ENCODE peak calls at places on chromosomes 1 and 21, in eight cellular contexts. One of them, this sample, is unnamed.

GRCh38 chr1:235430991-235431390 is 63.8 kb downstream of the TBCE start:
- DNase-seq in activated B cell treated with CpG ODN at 0.5 μM for 24 hours: no peak
- DNase-seq in left lung: no peak
- DNase-seq in AG04449: peak
- DNase-seq in lung: no peak
- DNase-seq in GM13976: no peak
- DNase-seq in left ventricle myocardium inferior: no peak
- DNase-seq in RWPE2: no peak
- DNase-seq in this sample: no peak

GRCh38 chr1:8055973-8056372 is 29.9 kb upstream of the ERRFI1 start:
- DNase-seq in activated B cell treated with CpG ODN at 0.5 μM for 24 hours: no peak
- DNase-seq in left lung: no peak
- DNase-seq in AG04449: no peak
- DNase-seq in lung: no peak
- DNase-seq in GM13976: no peak
- DNase-seq in left ventricle myocardium inferior: no peak
- DNase-seq in RWPE2: no peak
- DNase-seq in this sample: no peak

GRCh38 chr21:42317826-42318746 is 2.9 kb upstream of the TFF3 start:
- DNase-seq in activated B cell treated with CpG ODN at 0.5 μM for 24 hours: no peak
- DNase-seq in left lung: no peak
- DNase-seq in AG04449: no peak
- DNase-seq in lung: no peak
- DNase-seq in GM13976: no peak
- DNase-seq in left ventricle myocardium inferior: no peak
- DNase-seq in RWPE2: no peak
- DNase-seq in this sample: no peak

GRCh38 chr1:94787676-94788075 is 32.5 kb upstream of the SLC44A3 start:
- DNase-seq in activated B cell treated with CpG ODN at 0.5 μM for 24 hours: no peak
- DNase-seq in left lung: no peak
- DNase-seq in AG04449: no peak
- DNase-seq in lung: no peak
- DNase-seq in GM13976: no peak
- DNase-seq in left ventricle myocardium inferior: no peak
- DNase-seq in RWPE2: no peak
- DNase-seq in this sample: no peak

GRCh38 chr1:206739411-206740076 is 31.0 kb upstream of the IL19 start:
- DNase-seq in activated B cell treated with CpG ODN at 0.5 μM for 24 hours: no peak
- DNase-seq in left lung: no peak
- DNase-seq in AG04449: no peak
- DNase-seq in lung: no peak
- DNase-seq in GM13976: peak
- DNase-seq in left ventricle myocardium inferior: no peak
- DNase-seq in RWPE2: no peak
- DNase-seq in this sample: no peak

GRCh38 chr1:83095570-83095969 is 903.4 kb downstream of the TTLL7 start:
- DNase-seq in activated B cell treated with CpG ODN at 0.5 μM for 24 hours: no peak
- DNase-seq in left lung: no peak
- DNase-seq in AG04449: no peak
- DNase-seq in lung: no peak
- DNase-seq in GM13976: no peak
- DNase-seq in left ventricle myocardium inferior: no peak
- DNase-seq in RWPE2: no peak
- DNase-seq in this sample: no peak

GRCh38 chr1:50861742-50862141 is 98.3 kb downstream of the FAF1 start:
- DNase-seq in activated B cell treated with CpG ODN at 0.5 μM for 24 hours: no peak
- DNase-seq in left lung: no peak
- DNase-seq in AG04449: no peak
- DNase-seq in lung: no peak
- DNase-seq in GM13976: no peak
- DNase-seq in left ventricle myocardium inferior: no peak
- DNase-seq in RWPE2: no peak
- DNase-seq in this sample: no peak

GRCh38 chr1:78370356-78370755 is 120.4 kb upstream of the PTGFR start:
- DNase-seq in activated B cell treated with CpG ODN at 0.5 μM for 24 hours: no peak
- DNase-seq in left lung: no peak
- DNase-seq in AG04449: no peak
- DNase-seq in lung: no peak
- DNase-seq in GM13976: no peak
- DNase-seq in left ventricle myocardium inferior: no peak
- DNase-seq in RWPE2: no peak
- DNase-seq in this sample: no peak

GRCh38 chr1:109618614-109619404 is 607 bp downstream of the GNAT2 start:
- DNase-seq in activated B cell treated with CpG ODN at 0.5 μM for 24 hours: no peak
- DNase-seq in left lung: no peak
- DNase-seq in AG04449: no peak
- DNase-seq in lung: no peak
- DNase-seq in GM13976: no peak
- DNase-seq in left ventricle myocardium inferior: no peak
- DNase-seq in RWPE2: no peak
- DNase-seq in this sample: no peak

GRCh38 chr21:24693779-24694178 is 913.5 kb downstream of the MRPL39 start:
- DNase-seq in activated B cell treated with CpG ODN at 0.5 μM for 24 hours: no peak
- DNase-seq in left lung: no peak
- DNase-seq in AG04449: no peak
- DNase-seq in lung: no peak
- DNase-seq in GM13976: no peak
- DNase-seq in left ventricle myocardium inferior: no peak
- DNase-seq in RWPE2: no peak
- DNase-seq in this sample: no peak
- TF ChIP-seq CTCF in activated B cell treated with CpG ODN at 0.5 μM for 24 hours: no peak
- TF ChIP-seq CTCF in left lung: no peak
- TF ChIP-seq CTCF in AG04449: no peak
- TF ChIP-seq CTCF in lung: no peak
- TF ChIP-seq CTCF in GM13976: no peak
- TF ChIP-seq CTCF in left ventricle myocardium inferior: no peak
- TF ChIP-seq CTCF in RWPE2: no peak
- TF ChIP-seq CTCF in this sample: no peak

GRCh38 chr1:54375331-54376084 is 30.7 kb downstream of the SSBP3 start:
- DNase-seq in activated B cell treated with CpG ODN at 0.5 μM for 24 hours: no peak
- DNase-seq in left lung: no peak
- DNase-seq in AG04449: no peak
- DNase-seq in lung: no peak
- DNase-seq in GM13976: no peak
- DNase-seq in left ventricle myocardium inferior: no peak
- DNase-seq in RWPE2: no peak
- DNase-seq in this sample: no peak
- TF ChIP-seq CTCF in activated B cell treated with CpG ODN at 0.5 μM for 24 hours: no peak
- TF ChIP-seq CTCF in left lung: no peak
- TF ChIP-seq CTCF in AG04449: no peak
- TF ChIP-seq CTCF in lung: no peak
- TF ChIP-seq CTCF in GM13976: no peak
- TF ChIP-seq CTCF in left ventricle myocardium inferior: peak
- TF ChIP-seq CTCF in RWPE2: no peak
- TF ChIP-seq CTCF in this sample: no peak

GRCh38 chr1:225412301-225412700 is 15.5 kb downstream of the LBR start:
- DNase-seq in activated B cell treated with CpG ODN at 0.5 μM for 24 hours: no peak
- DNase-seq in left lung: no peak
- DNase-seq in AG04449: no peak
- DNase-seq in lung: no peak
- DNase-seq in GM13976: no peak
- DNase-seq in left ventricle myocardium inferior: no peak
- DNase-seq in RWPE2: no peak
- DNase-seq in this sample: no peak

GRCh38 chr1:225412803-225413338 is 15.0 kb downstream of the LBR start:
- DNase-seq in activated B cell treated with CpG ODN at 0.5 μM for 24 hours: no peak
- DNase-seq in left lung: no peak
- DNase-seq in AG04449: no peak
- DNase-seq in lung: no peak
- DNase-seq in GM13976: no peak
- DNase-seq in left ventricle myocardium inferior: no peak
- DNase-seq in RWPE2: no peak
- DNase-seq in this sample: no peak

GRCh38 chr1:225415967-225416745 is 11.7 kb downstream of the LBR start:
- DNase-seq in activated B cell treated with CpG ODN at 0.5 μM for 24 hours: no peak
- DNase-seq in left lung: no peak
- DNase-seq in AG04449: no peak
- DNase-seq in lung: no peak
- DNase-seq in GM13976: no peak
- DNase-seq in left ventricle myocardium inferior: no peak
- DNase-seq in RWPE2: no peak
- DNase-seq in this sample: peak

GRCh38 chr1:225415307-225415706 is 12.5 kb downstream of the LBR start:
- DNase-seq in activated B cell treated with CpG ODN at 0.5 μM for 24 hours: no peak
- DNase-seq in left lung: no peak
- DNase-seq in AG04449: no peak
- DNase-seq in lung: no peak
- DNase-seq in GM13976: no peak
- DNase-seq in left ventricle myocardium inferior: no peak
- DNase-seq in RWPE2: no peak
- DNase-seq in this sample: no peak

DNA sequence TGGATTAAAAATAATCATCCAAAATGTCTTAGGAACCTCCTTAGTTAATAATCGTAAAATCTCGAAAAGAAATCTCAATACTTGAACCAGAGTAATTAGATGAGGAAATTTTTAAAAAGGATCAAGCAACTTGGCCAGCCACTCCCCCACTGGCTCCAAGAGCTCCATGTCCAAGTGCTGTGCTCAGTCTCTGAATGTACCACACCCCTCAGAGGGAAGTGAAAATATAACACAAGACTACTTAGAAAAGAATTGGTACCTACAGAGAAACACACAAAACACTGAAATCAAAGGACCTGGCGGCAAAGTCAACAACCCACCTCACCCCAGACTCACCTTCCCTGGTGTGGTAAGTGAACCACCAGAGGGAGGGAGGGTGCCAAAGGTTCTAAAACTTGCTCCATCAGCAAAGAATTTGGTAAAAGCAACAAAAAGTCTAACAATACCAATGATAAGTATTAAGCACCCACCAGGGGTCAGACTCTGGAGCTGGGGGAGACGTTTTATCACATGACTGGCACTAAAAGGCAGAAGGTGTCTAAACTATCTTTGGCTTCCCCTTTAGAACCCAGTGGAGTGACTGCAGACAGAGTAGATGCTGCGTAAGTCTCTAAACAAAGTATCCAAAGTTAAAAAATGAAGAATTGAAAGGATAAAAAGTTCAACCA is 14.0 kb downstream of the LBR start:
- DNase-seq in activated B cell treated with CpG ODN at 0.5 μM for 24 hours: no peak
- DNase-seq in left lung: no peak
- DNase-seq in AG04449: no peak
- DNase-seq in lung: no peak
- DNase-seq in GM13976: no peak
- DNase-seq in left ventricle myocardium inferior: no peak
- DNase-seq in RWPE2: no peak
- DNase-seq in this sample: no peak
- TF ChIP-seq CTCF in activated B cell treated with CpG ODN at 0.5 μM for 24 hours: no peak
- TF ChIP-seq CTCF in left lung: no peak
- TF ChIP-seq CTCF in AG04449: no peak
- TF ChIP-seq CTCF in lung: no peak
- TF ChIP-seq CTCF in GM13976: no peak
- TF ChIP-seq CTCF in left ventricle myocardium inferior: no peak
- TF ChIP-seq CTCF in RWPE2: no peak
- TF ChIP-seq CTCF in this sample: no peak

GRCh38 chr1:22567994-22568393 is 4.7 kb downstream of the EPHA8 start:
- DNase-seq in activated B cell treated with CpG ODN at 0.5 μM for 24 hours: no peak
- DNase-seq in left lung: no peak
- DNase-seq in AG04449: no peak
- DNase-seq in lung: no peak
- DNase-seq in GM13976: no peak
- DNase-seq in left ventricle myocardium inferior: no peak
- DNase-seq in RWPE2: no peak
- DNase-seq in this sample: no peak
- TF ChIP-seq CTCF in activated B cell treated with CpG ODN at 0.5 μM for 24 hours: no peak
- TF ChIP-seq CTCF in left lung: no peak
- TF ChIP-seq CTCF in AG04449: no peak
- TF ChIP-seq CTCF in lung: no peak
- TF ChIP-seq CTCF in GM13976: no peak
- TF ChIP-seq CTCF in left ventricle myocardium inferior: no peak
- TF ChIP-seq CTCF in RWPE2: no peak
- TF ChIP-seq CTCF in this sample: no peak

DNA sequence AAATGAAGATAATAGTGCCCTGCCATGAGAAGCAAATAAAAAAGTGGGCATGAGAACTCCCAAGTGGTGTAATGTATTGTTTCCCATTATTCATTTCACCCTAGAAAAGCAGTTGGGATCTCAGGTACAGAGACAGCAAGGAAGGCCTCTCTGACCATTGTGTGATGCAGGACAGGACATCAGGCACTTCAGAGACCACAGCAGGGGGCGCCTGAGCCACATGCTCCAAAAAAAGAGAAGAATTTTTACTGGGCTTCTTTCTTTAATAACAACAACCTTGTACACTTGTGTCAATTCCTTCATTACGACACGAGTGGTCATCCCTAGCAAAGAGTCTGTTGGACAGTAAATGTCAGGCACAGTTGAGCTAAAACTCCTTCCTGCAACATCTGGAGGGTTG is 533.3 kb downstream of the OMA1 start:
- DNase-seq in activated B cell treated with CpG ODN at 0.5 μM for 24 hours: no peak
- DNase-seq in left lung: no peak
- DNase-seq in AG04449: no peak
- DNase-seq in lung: no peak
- DNase-seq in GM13976: no peak
- DNase-seq in left ventricle myocardium inferior: no peak
- DNase-seq in RWPE2: no peak
- DNase-seq in this sample: no peak
- TF ChIP-seq CTCF in activated B cell treated with CpG ODN at 0.5 μM for 24 hours: no peak
- TF ChIP-seq CTCF in left lung: no peak
- TF ChIP-seq CTCF in AG04449: no peak
- TF ChIP-seq CTCF in lung: no peak
- TF ChIP-seq CTCF in GM13976: no peak
- TF ChIP-seq CTCF in left ventricle myocardium inferior: no peak
- TF ChIP-seq CTCF in RWPE2: peak
- TF ChIP-seq CTCF in this sample: peak

DNA sequence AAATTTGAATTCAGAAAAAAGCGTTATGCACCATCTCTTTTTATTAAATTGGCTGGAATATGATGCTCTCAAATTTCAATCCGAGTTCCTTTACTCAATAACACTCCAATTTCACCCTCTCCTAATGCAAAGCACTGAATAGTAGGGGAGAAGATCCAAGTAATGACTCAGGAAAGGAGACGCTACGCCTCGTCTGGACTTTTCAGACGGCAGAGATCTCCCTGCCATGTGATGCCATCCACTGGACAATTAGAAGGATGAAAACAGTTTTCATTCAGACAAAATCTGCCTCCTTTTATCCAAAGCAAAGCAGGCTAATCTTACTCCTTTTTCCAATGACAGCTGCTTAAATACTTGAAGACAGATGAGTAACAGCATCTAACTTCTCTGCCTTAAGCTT is 242.4 kb upstream of the GREM2 start:
- DNase-seq in activated B cell treated with CpG ODN at 0.5 μM for 24 hours: no peak
- DNase-seq in left lung: no peak
- DNase-seq in AG04449: no peak
- DNase-seq in lung: no peak
- DNase-seq in GM13976: no peak
- DNase-seq in left ventricle myocardium inferior: no peak
- DNase-seq in RWPE2: no peak
- DNase-seq in this sample: no peak
- TF ChIP-seq CTCF in activated B cell treated with CpG ODN at 0.5 μM for 24 hours: no peak
- TF ChIP-seq CTCF in left lung: no peak
- TF ChIP-seq CTCF in AG04449: no peak
- TF ChIP-seq CTCF in lung: no peak
- TF ChIP-seq CTCF in GM13976: no peak
- TF ChIP-seq CTCF in left ventricle myocardium inferior: no peak
- TF ChIP-seq CTCF in RWPE2: peak
- TF ChIP-seq CTCF in this sample: peak